ENCODE peak calls at places on chromosomes 6 and 20, in seven cellular contexts. One of them, this sample, is unnamed.

GRCh38 chr20:11906626-11907480 is 10.8 kb upstream of the BTBD3 start:
- DNase-seq in stimulated activated CD4-positive, alpha-beta T cell treated with anti-CD3 and anti-CD28 coated beads, Interleukin-4, amount 100 ng/mL, for 24 hours: no peak
- DNase-seq in NCI-H1436: no peak
- DNase-seq in substantia nigra: no peak
- DNase-seq in CD8-positive, alpha-beta memory T cell: no peak
- DNase-seq in Calu3: no peak
- DNase-seq in GM20000: no peak
- DNase-seq in this sample: no peak

GRCh38 chr6:45299096-45299581 is 29.0 kb upstream of the RUNX2 start:
- DNase-seq in substantia nigra: no peak
- DNase-seq in GM20000: no peak
- DNase-seq in NCI-H1436: no peak
- DNase-seq in stimulated activated CD4-positive, alpha-beta T cell treated with anti-CD3 and anti-CD28 coated beads, Interleukin-4, amount 100 ng/mL, for 24 hours: no peak
- DNase-seq in Calu3: no peak
- DNase-seq in CD8-positive, alpha-beta memory T cell: no peak
- DNase-seq in this sample: no peak

GRCh38 chr20:25005661-25006060 is 13.1 kb upstream of the APMAP start:
- DNase-seq in GM20000: no peak
- DNase-seq in stimulated activated CD4-positive, alpha-beta T cell treated with anti-CD3 and anti-CD28 coated beads, Interleukin-4, amount 100 ng/mL, for 24 hours: no peak
- DNase-seq in Calu3: no peak
- DNase-seq in substantia nigra: no peak
- DNase-seq in NCI-H1436: no peak
- DNase-seq in CD8-positive, alpha-beta memory T cell: no peak
- DNase-seq in this sample: no peak

GRCh38 chr20:32727663-32728062 is 15.6 kb downstream of the COMMD7 start:
- DNase-seq in Calu3: no peak
- DNase-seq in CD8-positive, alpha-beta memory T cell: no peak
- DNase-seq in NCI-H1436: no peak
- DNase-seq in substantia nigra: no peak
- DNase-seq in stimulated activated CD4-positive, alpha-beta T cell treated with anti-CD3 and anti-CD28 coated beads, Interleukin-4, amount 100 ng/mL, for 24 hours: no peak
- DNase-seq in GM20000: no peak
- DNase-seq in this sample: no peak

GRCh38 chr6:161150566-161150965 is 123.3 kb downstream of the AGPAT4 start:
- DNase-seq in Calu3: no peak
- DNase-seq in GM20000: no peak
- DNase-seq in stimulated activated CD4-positive, alpha-beta T cell treated with anti-CD3 and anti-CD28 coated beads, Interleukin-4, amount 100 ng/mL, for 24 hours: no peak
- DNase-seq in NCI-H1436: no peak
- DNase-seq in substantia nigra: no peak
- DNase-seq in CD8-positive, alpha-beta memory T cell: no peak
- DNase-seq in this sample: no peak

GRCh38 chr6:33995873-33996475 is 149.9 kb downstream of the GRM4 start:
- DNase-seq in substantia nigra: no peak
- DNase-seq in NCI-H1436: no peak
- DNase-seq in Calu3: no peak
- DNase-seq in CD8-positive, alpha-beta memory T cell: no peak
- DNase-seq in stimulated activated CD4-positive, alpha-beta T cell treated with anti-CD3 and anti-CD28 coated beads, Interleukin-4, amount 100 ng/mL, for 24 hours: no peak
- DNase-seq in GM20000: no peak
- DNase-seq in this sample: no peak

GRCh38 chr20:25867776-25868649 is 171.4 kb upstream of the ZNF337 start:
- DNase-seq in NCI-H1436: peak; percentile 60
- DNase-seq in Calu3: no peak
- DNase-seq in CD8-positive, alpha-beta memory T cell: peak; percentile 68
- DNase-seq in substantia nigra: peak; percentile 85
- DNase-seq in stimulated activated CD4-positive, alpha-beta T cell treated with anti-CD3 and anti-CD28 coated beads, Interleukin-4, amount 100 ng/mL, for 24 hours: peak; percentile 76
- DNase-seq in GM20000: no peak
- DNase-seq in this sample: peak; percentile 50

GRCh38 chr6:81575446-81575845 is 177.0 kb downstream of the TENT5A start:
- DNase-seq in stimulated activated CD4-positive, alpha-beta T cell treated with anti-CD3 and anti-CD28 coated beads, Interleukin-4, amount 100 ng/mL, for 24 hours: no peak
- DNase-seq in Calu3: no peak
- DNase-seq in GM20000: no peak
- DNase-seq in substantia nigra: no peak
- DNase-seq in CD8-positive, alpha-beta memory T cell: no peak
- DNase-seq in NCI-H1436: no peak
- DNase-seq in this sample: no peak

GRCh38 chr6:43178150-43178549 is 3.8 kb upstream of the CUL9 start:
- DNase-seq in substantia nigra: no peak
- DNase-seq in stimulated activated CD4-positive, alpha-beta T cell treated with anti-CD3 and anti-CD28 coated beads, Interleukin-4, amount 100 ng/mL, for 24 hours: no peak
- DNase-seq in Calu3: no peak
- DNase-seq in GM20000: no peak
- DNase-seq in NCI-H1436: no peak
- DNase-seq in CD8-positive, alpha-beta memory T cell: no peak
- DNase-seq in this sample: no peak

GRCh38 chr20:48340915-48341314 is 486.9 kb downstream of the PREX1 start:
- DNase-seq in substantia nigra: no peak
- DNase-seq in stimulated activated CD4-positive, alpha-beta T cell treated with anti-CD3 and anti-CD28 coated beads, Interleukin-4, amount 100 ng/mL, for 24 hours: no peak
- DNase-seq in CD8-positive, alpha-beta memory T cell: no peak
- DNase-seq in NCI-H1436: no peak
- DNase-seq in Calu3: no peak
- DNase-seq in GM20000: no peak
- DNase-seq in this sample: no peak

GRCh38 chr6:36660771-36661471 is 17.6 kb upstream of the CDKN1A start:
- DNase-seq in GM20000: no peak
- DNase-seq in CD8-positive, alpha-beta memory T cell: no peak
- DNase-seq in Calu3: no peak
- DNase-seq in NCI-H1436: no peak
- DNase-seq in stimulated activated CD4-positive, alpha-beta T cell treated with anti-CD3 and anti-CD28 coated beads, Interleukin-4, amount 100 ng/mL, for 24 hours: no peak
- DNase-seq in substantia nigra: peak; percentile 21
- DNase-seq in this sample: peak; percentile 55

GRCh38 chr20:56391596-56392281 is at the start of gene AURKA:
- DNase-seq in Calu3: no peak
- DNase-seq in substantia nigra: no peak
- DNase-seq in NCI-H1436: no peak
- DNase-seq in stimulated activated CD4-positive, alpha-beta T cell treated with anti-CD3 and anti-CD28 coated beads, Interleukin-4, amount 100 ng/mL, for 24 hours: no peak
- DNase-seq in GM20000: no peak
- DNase-seq in CD8-positive, alpha-beta memory T cell: no peak
- DNase-seq in this sample: no peak

GRCh38 chr20:62977613-62978558 is 25.4 kb downstream of the SLC17A9 start:
- DNase-seq in substantia nigra: no peak
- DNase-seq in stimulated activated CD4-positive, alpha-beta T cell treated with anti-CD3 and anti-CD28 coated beads, Interleukin-4, amount 100 ng/mL, for 24 hours: peak; percentile 80
- DNase-seq in NCI-H1436: peak; percentile 92
- DNase-seq in Calu3: peak; percentile 67
- DNase-seq in GM20000: peak; percentile 86
- DNase-seq in CD8-positive, alpha-beta memory T cell: peak; percentile 81
- DNase-seq in this sample: no peak

GRCh38 chr20:35339007-35339406 is 46.8 kb upstream of the FAM83C start:
- DNase-seq in NCI-H1436: no peak
- DNase-seq in GM20000: no peak
- DNase-seq in stimulated activated CD4-positive, alpha-beta T cell treated with anti-CD3 and anti-CD28 coated beads, Interleukin-4, amount 100 ng/mL, for 24 hours: no peak
- DNase-seq in substantia nigra: no peak
- DNase-seq in Calu3: no peak
- DNase-seq in CD8-positive, alpha-beta memory T cell: no peak
- DNase-seq in this sample: no peak

GRCh38 chr6:160139420-160139851 is 17.8 kb downstream of the SLC22A1 start:
- DNase-seq in GM20000: no peak
- DNase-seq in substantia nigra: no peak
- DNase-seq in Calu3: no peak
- DNase-seq in CD8-positive, alpha-beta memory T cell: no peak
- DNase-seq in NCI-H1436: no peak
- DNase-seq in stimulated activated CD4-positive, alpha-beta T cell treated with anti-CD3 and anti-CD28 coated beads, Interleukin-4, amount 100 ng/mL, for 24 hours: no peak
- DNase-seq in this sample: no peak

GRCh38 chr20:53036992-53037391 is 64.8 kb downstream of the TSHZ2 start:
- DNase-seq in substantia nigra: no peak
- DNase-seq in Calu3: no peak
- DNase-seq in NCI-H1436: no peak
- DNase-seq in CD8-positive, alpha-beta memory T cell: no peak
- DNase-seq in stimulated activated CD4-positive, alpha-beta T cell treated with anti-CD3 and anti-CD28 coated beads, Interleukin-4, amount 100 ng/mL, for 24 hours: no peak
- DNase-seq in GM20000: no peak
- DNase-seq in this sample: no peak